ENCODE peak calls at places on chromosomes 2 and 18, in eight cellular contexts. Q, M, G, F, Z, D, V and C are unnamed samples.

GRCh38 chr2:9999693-10000092 is 43.7 kb upstream of the KLF11 start:
- DNase-seq in Q (no peak), M (no peak), G (no peak), F (no peak), Z (no peak), D (no peak), V (peak), C (no peak)

GRCh38 chr2:177553176-177553909 is 160.8 kb downstream of the AGPS start:
- DNase-seq in Q (no peak), M (no peak), G (no peak), F (peak), Z (no peak), D (no peak), V (no peak), C (no peak)

GRCh38 chr2:196927318-196928225 is 1.1 kb upstream of the PGAP1 start:
- DNase-seq in Q (no peak), M (peak), G (no peak), F (peak), Z (peak), D (peak), V (no peak), C (peak)

GRCh38 chr2:38074775-38075435 is 1.0 kb downstream of the CYP1B1 start:
- DNase-seq in Q (no peak), M (no peak), G (no peak), F (peak), Z (peak), D (no peak), V (peak), C (no peak)

GRCh38 chr2:109423556-109424359 is 190.0 kb downstream of the SEPTIN10 start:
- DNase-seq in Q (no peak), M (no peak), G (no peak), F (no peak), Z (no peak), D (no peak), V (no peak), C (peak)

GRCh38 chr18:49359732-49360444 is 100.6 kb downstream of the DYM start:
- DNase-seq in Q (no peak), M (no peak), G (no peak), F (peak), Z (no peak), D (peak), V (no peak), C (no peak)

GRCh38 chr2:130818809-130819208 is 17.9 kb upstream of the ARHGEF4 start:
- DNase-seq in Q (no peak), M (no peak), G (no peak), F (no peak), Z (no peak), D (no peak), V (no peak), C (no peak)

GRCh38 chr18:49028091-49028490 is 77.3 kb upstream of the SMAD7 start:
- DNase-seq in Q (no peak), M (no peak), G (no peak), F (no peak), Z (no peak), D (no peak), V (no peak), C (no peak)

GRCh38 chr2:170571612-170572011 is 143.5 kb upstream of the SP5 start:
- DNase-seq in Q (no peak), M (no peak), G (no peak), F (no peak), Z (no peak), D (no peak), V (no peak), C (no peak)

GRCh38 chr2:172710584-172711024 is 25.0 kb upstream of the RAPGEF4 start:
- DNase-seq in Q (peak), M (peak), G (no peak), F (peak), Z (peak), D (peak), V (no peak), C (peak)

GRCh38 chr18:46622999-46623398 is 34.0 kb downstream of the LOXHD1 start:
- DNase-seq in Q (peak), M (peak), G (no peak), F (peak), Z (no peak), D (peak), V (no peak), C (no peak)

GRCh38 chr2:207161247-207161646 is 4.5 kb downstream of the KLF7 start:
- DNase-seq in Q (no peak), M (no peak), G (no peak), F (peak), Z (no peak), D (no peak), V (no peak), C (peak)

GRCh38 chr2:71716697-71717624 is 263.6 kb downstream of the DYSF start:
- DNase-seq in Q (no peak), M (no peak), G (no peak), F (peak), Z (no peak), D (no peak), V (no peak), C (peak)

GRCh38 chr2:58387701-58388100 is 146.6 kb upstream of the FANCL start:
- DNase-seq in Q (no peak), M (no peak), G (no peak), F (no peak), Z (no peak), D (no peak), V (no peak), C (no peak)

GRCh38 chr2:165629776-165630175 is 160.3 kb downstream of the CSRNP3 start:
- DNase-seq in Q (no peak), M (no peak), G (no peak), F (no peak), Z (no peak), D (no peak), V (no peak), C (no peak)

GRCh38 chr2:26980971-26981370 is 10.5 kb downstream of the MAPRE3 start:
- DNase-seq in Q (no peak), M (no peak), G (no peak), F (no peak), Z (no peak), D (no peak), V (no peak), C (no peak)

GRCh38 chr18:77207540-77207939 is 42.1 kb upstream of the GALR1 start:
- DNase-seq in Q (peak), M (peak), G (peak), F (peak), Z (peak), D (no peak), V (no peak), C (peak)

GRCh38 chr2:24831736-24832421 is 38.7 kb downstream of the CENPO start:
- DNase-seq in Q (no peak), M (no peak), G (no peak), F (no peak), Z (no peak), D (no peak), V (peak), C (no peak)

GRCh38 chr2:9554841-9555337 is 741 bp downstream of the ADAM17 start:
- DNase-seq in Q (no peak), M (peak), G (no peak), F (peak), Z (peak), D (no peak), V (no peak), C (peak)

GRCh38 chr2:96353032-96353561 is 17.5 kb downstream of the NCAPH start:
- DNase-seq in Q (peak), M (peak), G (no peak), F (peak), Z (no peak), D (peak), V (no peak), C (no peak)

GRCh38 chr2:31414601-31415241 is at the start of gene XDH:
- DNase-seq in Q (no peak), M (no peak), G (no peak), F (no peak), Z (no peak), D (peak), V (no peak), C (no peak)

GRCh38 chr2:230942920-230943896 is 18.2 kb upstream of the GPR55 start:
- DNase-seq in Q (no peak), M (no peak), G (no peak), F (peak), Z (peak), D (no peak), V (no peak), C (no peak)

GRCh38 chr2:219271021-219271420 is 8.1 kb upstream of the DNAJB2 start:
- DNase-seq in Q (no peak), M (no peak), G (no peak), F (no peak), Z (no peak), D (no peak), V (no peak), C (no peak)

GRCh38 chr2:135612319-135612718 is 81.0 kb downstream of the R3HDM1 start:
- DNase-seq in Q (no peak), M (no peak), G (no peak), F (no peak), Z (no peak), D (no peak), V (no peak), C (no peak)

GRCh38 chr2:203909192-203909945 is 27.2 kb upstream of the ICOS start:
- DNase-seq in Q (no peak), M (peak), G (no peak), F (peak), Z (no peak), D (no peak), V (no peak), C (peak)

GRCh38 chr2:62187246-62187645 is 8.7 kb upstream of the B3GNT2 start:
- DNase-seq in Q (no peak), M (no peak), G (no peak), F (no peak), Z (no peak), D (no peak), V (no peak), C (no peak)

GRCh38 chr2:239601201-239601851 is 200.5 kb upstream of the HDAC4 start:
- DNase-seq in Q (no peak), M (no peak), G (no peak), F (no peak), Z (no peak), D (no peak), V (peak), C (no peak)

GRCh38 chr2:55268288-55268906 is 634 bp downstream of the MTIF2 start:
- DNase-seq in Q (no peak), M (peak), G (no peak), F (no peak), Z (no peak), D (no peak), V (no peak), C (no peak)